ENCODE peak calls at places on chromosomes 3 and 15, in eight cellular contexts. H is psoas muscle, O is NCI-H1930, B is T-cell, V is coronary artery, Z is Calu3, R is hippocampal formation, W is smooth muscle cell of the brain vasculature. X is an unnamed sample.

GRCh38 chr3:108897883-108898282 is 55.8 kb downstream of the GUCA1C start:
- DNase-seq in H (no peak), O (no peak), B (no peak), V (no peak), Z (no peak), R (no peak), W (no peak), X (no peak)

GRCh38 chr3:147120029-147120428 is 286.3 kb downstream of the ZIC4 start:
- DNase-seq in H (no peak), O (no peak), B (no peak), V (no peak), Z (no peak), R (no peak), W (no peak), X (no peak)

GRCh38 chr15:49279481-49280186 is 109.6 kb downstream of the GALK2 start:
- DNase-seq in H (no peak), O (no peak), B (no peak), V (no peak), Z (no peak), R (no peak), W (no peak), X (no peak)

GRCh38 chr3:58324675-58325390 is 7.9 kb upstream of the PXK start:
- DNase-seq in H (no peak), O (no peak), B (no peak), V (no peak), Z (no peak), R (no peak), W (no peak), X (no peak)

GRCh38 chr3:110686691-110687090 is 384.9 kb upstream of the NECTIN3 start:
- DNase-seq in H (no peak), O (no peak), B (no peak), V (no peak), Z (no peak), R (no peak), W (no peak), X (no peak)

GRCh38 chr15:47301481-47301880 is 415.8 kb upstream of the SEMA6D start:
- DNase-seq in H (peak), O (no peak), B (no peak), V (no peak), Z (no peak), R (no peak), W (no peak), X (no peak)

GRCh38 chr3:156819842-156820686 is 6.1 kb upstream of the LEKR1 start:
- DNase-seq in H (no peak), O (no peak), B (no peak), V (no peak), Z (peak), R (no peak), W (no peak), X (no peak)

GRCh38 chr15:37872661-37873060 is 61.8 kb upstream of the TMCO5A start:
- DNase-seq in H (no peak), O (no peak), B (no peak), V (no peak), Z (no peak), R (no peak), W (peak), X (no peak)

GRCh38 chr3:126373682-126374601 is 16.7 kb upstream of the KLF15 start:
- DNase-seq in H (no peak), O (no peak), B (no peak), V (no peak), Z (no peak), R (no peak), W (no peak), X (no peak)

GRCh38 chr15:92112180-92112579 is 258.7 kb downstream of the SLCO3A1 start:
- DNase-seq in H (no peak), O (no peak), B (no peak), V (no peak), Z (no peak), R (peak), W (no peak), X (no peak)

GRCh38 chr3:179771797-179772196 is 119.0 kb downstream of the USP13 start:
- DNase-seq in H (no peak), O (no peak), B (no peak), V (no peak), Z (no peak), R (no peak), W (no peak), X (no peak)

GRCh38 chr3:64691051-64691450 is 3.3 kb upstream of the ADAMTS9 start:
- DNase-seq in H (peak), O (no peak), B (no peak), V (no peak), Z (peak), R (no peak), W (no peak), X (no peak)

GRCh38 chr3:100047455-100048141 is 66.7 kb downstream of the FILIP1L start:
- DNase-seq in H (no peak), O (no peak), B (no peak), V (no peak), Z (peak), R (no peak), W (no peak), X (no peak)

GRCh38 chr3:117404756-117405155 is 695.2 kb downstream of the TUSC7 start:
- DNase-seq in H (no peak), O (peak), B (no peak), V (no peak), Z (no peak), R (no peak), W (no peak), X (no peak)

GRCh38 chr3:57094011-57094535 is 33.6 kb downstream of the SPATA12 start:
- DNase-seq in H (no peak), O (no peak), B (no peak), V (no peak), Z (no peak), R (no peak), W (no peak), X (no peak)

GRCh38 chr15:35557012-35557411 is 11.0 kb upstream of the DPH6 start:
- DNase-seq in H (no peak), O (no peak), B (no peak), V (no peak), Z (no peak), R (no peak), W (no peak), X (no peak)

GRCh38 chr3:79392479-79392878 is 375.3 kb downstream of the ROBO1 start:
- DNase-seq in H (no peak), O (no peak), B (no peak), V (no peak), Z (no peak), R (no peak), W (no peak), X (no peak)

GRCh38 chr15:37112171-37112570 is 11.8 kb upstream of the MEIS2 start:
- DNase-seq in H (no peak), O (no peak), B (no peak), V (no peak), Z (no peak), R (no peak), W (no peak), X (no peak)

X was measured in CD8-positive, alpha-beta memory T cell.